ENCODE peak calls at places on chromosomes 2 and 18, in eight cellular contexts. T is nucleus accumbens; R is osteocyte; Z is nephron progenitor cell; O is NAMALWA; B is activated CD8-positive, alpha-beta memory T cell treated with anti-CD3 and anti-CD28 coated beads, Interleukin-2, amount 50 U/mL, for 48 hours; S is mesendoderm; F is stimulated activated CD4-positive, alpha-beta T cell treated with anti-CD3 and anti-CD28 coated beads, Interleukin-4, amount 100 ng/mL, for 48 hours. J is an unnamed sample.

GRCh38 chr2:176986579-176986978 is 226.0 kb upstream of the HNRNPA3 start:
- DNase-seq in T (no peak), R (no peak), Z (no peak), O (no peak), B (no peak), S (no peak), F (no peak), J (no peak)

GRCh38 chr2:178397002-178397605 is 53.9 kb downstream of the PRKRA start:
- DNase-seq in T (no peak), R (no peak), Z (peak; percentile 11), O (peak; percentile 73), B (no peak), S (peak; percentile 32), F (no peak), J (no peak)

GRCh38 chr2:48471048-48471474 is 58.9 kb upstream of the STON1 start:
- DNase-seq in T (no peak), R (no peak), Z (peak; percentile 31), O (peak; percentile 14), B (no peak), S (peak; percentile 80), F (no peak), J (no peak)

GRCh38 chr2:24209389-24210105 is 34.7 kb downstream of the FAM228A start:
- DNase-seq in T (no peak), R (no peak), Z (no peak), O (no peak), B (no peak), S (no peak), F (no peak), J (no peak)

GRCh38 chr18:27845897-27846296 is 331.0 kb downstream of the CDH2 start:
- DNase-seq in T (no peak), R (no peak), Z (no peak), O (no peak), B (no peak), S (no peak), F (no peak), J (no peak)

GRCh38 chr18:22858121-22858520 is 75.0 kb upstream of the RBBP8 start:
- DNase-seq in T (no peak), R (no peak), Z (no peak), O (no peak), B (no peak), S (no peak), F (no peak), J (no peak)

GRCh38 chr2:152506843-152507242 is 171.9 kb downstream of the FMNL2 start:
- DNase-seq in T (no peak), R (no peak), Z (no peak), O (no peak), B (no peak), S (no peak), F (no peak), J (no peak)

GRCh38 chr18:57780318-57781127 is 22.6 kb downstream of the ATP8B1 start:
- DNase-seq in T (no peak), R (no peak), Z (no peak), O (no peak), B (no peak), S (peak; percentile 62), F (no peak), J (peak; percentile 40)

GRCh38 chr2:78431241-78431640 is 594.3 kb upstream of the REG3G start:
- DNase-seq in T (no peak), R (no peak), Z (no peak), O (no peak), B (no peak), S (peak; percentile 14), F (no peak), J (no peak)

GRCh38 chr2:110639972-110640371 is 37.9 kb downstream of the BUB1 start:
- DNase-seq in T (no peak), R (no peak), Z (no peak), O (no peak), B (no peak), S (no peak), F (no peak), J (no peak)

GRCh38 chr2:178258916-178259315 is 64.6 kb downstream of the OSBPL6 start:
- DNase-seq in T (no peak), R (no peak), Z (no peak), O (no peak), B (no peak), S (no peak), F (no peak), J (no peak)

GRCh38 chr2:61855178-61855523 is 1.3 kb upstream of the FAM161A start:
- DNase-seq in T (peak; percentile 7), R (no peak), Z (peak; percentile 40), O (no peak), B (no peak), S (peak; percentile 68), F (no peak), J (peak; percentile 38)

GRCh38 chr2:240300261-240300821 is 135.1 kb upstream of the GPC1 start:
- DNase-seq in T (no peak), R (peak; percentile 80), Z (no peak), O (no peak), B (peak; percentile 28), S (no peak), F (no peak), J (no peak)

GRCh38 chr2:27320958-27321543 is 1.8 kb downstream of the MPV17 start:
- DNase-seq in T (no peak), R (no peak), Z (no peak), O (no peak), B (no peak), S (peak; percentile 95), F (no peak), J (no peak)

GRCh38 chr2:73063909-73064875 is 7.3 kb downstream of the SFXN5 start:
- DNase-seq in T (no peak), R (no peak), Z (no peak), O (no peak), B (no peak), S (peak; percentile 88), F (no peak), J (no peak)

GRCh38 chr2:33033524-33034150 is 86.9 kb downstream of the LTBP1 start:
- DNase-seq in T (no peak), R (no peak), Z (peak; percentile 26), O (peak; percentile 50), B (no peak), S (peak; percentile 61), F (no peak), J (no peak)

GRCh38 chr2:219398721-219399333 is 11.1 kb upstream of the DNPEP start:
- DNase-seq in T (no peak), R (no peak), Z (no peak), O (no peak), B (no peak), S (no peak), F (no peak), J (no peak)

GRCh38 chr18:55731594-55732042 is 143.6 kb upstream of the TCF4 start:
- DNase-seq in T (no peak), R (no peak), Z (no peak), O (no peak), B (no peak), S (no peak), F (no peak), J (no peak)

GRCh38 chr18:22302152-22302551 is 115.6 kb downstream of the CTAGE1 start:
- DNase-seq in T (no peak), R (no peak), Z (no peak), O (no peak), B (no peak), S (no peak), F (no peak), J (peak; percentile 98)

GRCh38 chr2:197159681-197160211 is 150.8 kb downstream of the ANKRD44 start:
- DNase-seq in T (no peak), R (no peak), Z (no peak), O (no peak), B (no peak), S (no peak), F (no peak), J (no peak)

GRCh38 chr2:133968446-133968845 is 285.4 kb upstream of the MGAT5 start:
- DNase-seq in T (no peak), R (no peak), Z (no peak), O (no peak), B (no peak), S (no peak), F (no peak), J (no peak)

GRCh38 chr2:105238664-105239240 is 2.8 kb upstream of the GPR45 start:
- DNase-seq in T (no peak), R (no peak), Z (no peak), O (no peak), B (no peak), S (no peak), F (no peak), J (no peak)

GRCh38 chr18:63409301-63409700 is 13.0 kb downstream of the VPS4B start:
- DNase-seq in T (no peak), R (no peak), Z (no peak), O (no peak), B (no peak), S (no peak), F (no peak), J (no peak)

GRCh38 chr18:63971320-63972071 is 1.6 kb downstream of the SERPINB8 start:
- DNase-seq in T (no peak), R (no peak), Z (no peak), O (no peak), B (no peak), S (peak; percentile 28), F (no peak), J (no peak)

GRCh38 chr2:104378853-104379374 is 475.0 kb upstream of the POU3F3 start:
- DNase-seq in T (peak; percentile 66), R (no peak), Z (peak; percentile 11), O (peak; percentile 67), B (no peak), S (peak; percentile 93), F (no peak), J (peak; percentile 76)

GRCh38 chr2:195407782-195408181 is 249.2 kb upstream of the SLC39A10 start:
- DNase-seq in T (no peak), R (no peak), Z (no peak), O (no peak), B (no peak), S (peak; percentile 14), F (no peak), J (no peak)

GRCh38 chr2:191333911-191334357 is 88.7 kb downstream of the MYO1B start:
- DNase-seq in T (no peak), R (no peak), Z (no peak), O (no peak), B (no peak), S (no peak), F (no peak), J (no peak)

GRCh38 chr18:77014538-77014937 is 118.0 kb downstream of the MBP start:
- DNase-seq in T (no peak), R (no peak), Z (no peak), O (no peak), B (no peak), S (no peak), F (no peak), J (no peak)

GRCh38 chr2:121104721-121105141 is 180.3 kb downstream of the TFCP2L1 start:
- DNase-seq in T (no peak), R (no peak), Z (peak; percentile 57), O (no peak), B (no peak), S (peak; percentile 21), F (no peak), J (no peak)

GRCh38 chr2:39871291-39871761 is 92.3 kb upstream of the THUMPD2 start:
- DNase-seq in T (no peak), R (no peak), Z (no peak), O (no peak), B (no peak), S (no peak), F (no peak), J (no peak)

GRCh38 chr18:6561893-6562292 is 147.2 kb upstream of the L3MBTL4 start:
- DNase-seq in T (no peak), R (no peak), Z (no peak), O (no peak), B (no peak), S (no peak), F (no peak), J (no peak)

GRCh38 chr2:37005118-37005868 is 39.0 kb upstream of the STRN start:
- DNase-seq in T (no peak), R (no peak), Z (no peak), O (peak; percentile 58), B (no peak), S (peak; percentile 78), F (no peak), J (no peak)

GRCh38 chr18:9348079-9348671 is 13.6 kb downstream of the TWSG1 start:
- DNase-seq in T (no peak), R (no peak), Z (no peak), O (no peak), B (no peak), S (no peak), F (no peak), J (no peak)

GRCh38 chr2:66495788-66496640 is 61.1 kb downstream of the MEIS1 start:
- DNase-seq in T (no peak), R (no peak), Z (peak; percentile 21), O (no peak), B (no peak), S (peak; percentile 80), F (no peak), J (no peak)